ENCODE peak calls at places on chromosomes 12 and 14, in nine cellular contexts. J, D, R, L, Q, A, S, Y and Z are unnamed samples. For H3K36me3, the result is how much of the 10 kb centered on the place peaks cover.

GRCh38 chr12:116210762-116211161 is 66.7 kb downstream of the MED13L start:
- DNase-seq in J (no peak), R (no peak), A (no peak), L (no peak), Q (no peak), D (no peak), Y (no peak), S (no peak), Z (no peak)

GRCh38 chr12:75814856-75815754 is 216.5 kb downstream of the PHLDA1 start:
- DNase-seq in D (no peak), Q (no peak), S (peak), L (peak), R (no peak), J (no peak), A (no peak), Y (no peak), Z (no peak)

GRCh38 chr12:54373619-54374554 is 9.6 kb upstream of the GPR84 start:
- DNase-seq in R (no peak), L (no peak), J (no peak), D (no peak), S (no peak), A (no peak), Q (no peak), Y (no peak), Z (no peak)

GRCh38 chr14:104801284-104802119 is 601 bp downstream of the ZBTB42 start:
- DNase-seq in Y (peak), J (peak), D (peak), Q (no peak), R (no peak), L (no peak), A (no peak), S (peak), Z (no peak)

GRCh38 chr12:104573-105081 is 38.1 kb downstream of the IQSEC3 start:
- DNase-seq in J (no peak), Y (peak), Q (no peak), R (no peak), A (no peak), L (no peak), D (no peak), S (peak), Z (no peak)

GRCh38 chr14:85527006-85527405 is 2.9 kb upstream of the FLRT2 start:
- DNase-seq in J (no peak), S (no peak), R (no peak), A (no peak), D (no peak), Y (no peak), L (peak), Q (no peak), Z (no peak)

GRCh38 chr12:27463826-27464554 is 17.5 kb downstream of the SMCO2 start:
- DNase-seq in R (no peak), Y (no peak), L (peak), J (no peak), S (peak), Q (no peak), D (no peak), A (peak), Z (no peak)

GRCh38 chr14:91284146-91284790 is 39.8 kb upstream of the GPR68 start:
- DNase-seq in Y (peak), D (no peak), Q (no peak), L (peak), S (no peak), J (no peak), R (peak), A (no peak), Z (no peak)

GRCh38 chr12:45381351-45381750 is 165.5 kb downstream of the ANO6 start:
- DNase-seq in R (no peak), D (no peak), L (no peak), Q (no peak), J (no peak), A (no peak), S (no peak), Y (no peak), Z (no peak)

GRCh38 chr12:11718768-11719253 is 69.3 kb downstream of the ETV6 start:
- DNase-seq in Y (no peak), L (peak), S (no peak), A (no peak), R (peak), Q (no peak), J (no peak), D (no peak), Z (no peak)

GRCh38 chr12:124829708-124830304 is 33.9 kb downstream of the SCARB1 start:
- DNase-seq in Y (no peak), Q (no peak), S (no peak), L (no peak), R (no peak), D (no peak), J (no peak), A (no peak), Z (no peak)

GRCh38 chr14:34247605-34248004 is 214.4 kb downstream of the SPTSSA start:
- DNase-seq in Q (no peak), J (peak), S (no peak), D (no peak), L (no peak), Y (no peak), R (no peak), A (no peak), Z (no peak)

GRCh38 chr12:113005759-113006158 is 27.4 kb downstream of the OAS2 start:
- DNase-seq in S (no peak), L (peak), R (peak), Q (no peak), J (no peak), D (no peak), Y (no peak), A (no peak), Z (peak)

GRCh38 chr12:62907067-62907466 is 27.9 kb downstream of the PPM1H start:
- DNase-seq in A (no peak), Y (no peak), Q (no peak), L (no peak), D (no peak), S (no peak), J (peak), R (no peak), Z (no peak)

GRCh38 chr14:34424488-34424887 is 37.6 kb downstream of the SPTSSA start:
- DNase-seq in Q (no peak), L (no peak), J (no peak), S (no peak), D (no peak), A (no peak), R (no peak), Y (no peak), Z (no peak)

GRCh38 chr14:90276627-90277367 is 20.4 kb downstream of the PSMC1 start:
- DNase-seq in J (no peak), Y (no peak), R (no peak), A (no peak), Q (peak), S (no peak), D (peak), L (no peak), Z (no peak)

GRCh38 chr14:28766505-28767238 is at the start of gene FOXG1:
- DNase-seq in D (no peak), Q (no peak), J (no peak), L (peak), Y (no peak), R (peak), A (no peak), S (no peak), Z (no peak)

GRCh38 chr12:92570056-92570753 is 132.6 kb upstream of the PLEKHG7 start:
- DNase-seq in A (no peak), R (peak), D (peak), S (peak), Y (no peak), Q (no peak), J (no peak), L (peak), Z (no peak)

GRCh38 chr12:67649165-67650126 is 901 bp downstream of the DYRK2 start:
- DNase-seq in J (no peak), A (peak), S (peak), Y (peak), L (peak), D (peak), R (peak), Q (peak), Z (peak)

GRCh38 chr14:34420547-34421150 is 41.4 kb downstream of the SPTSSA start:
- DNase-seq in S (no peak), L (no peak), R (no peak), Y (no peak), A (no peak), J (no peak), D (no peak), Q (no peak), Z (no peak)

GRCh38 chr12:105278043-105278697 is 42.2 kb upstream of the APPL2 start:
- DNase-seq in Y (no peak), J (peak), A (no peak), D (no peak), R (no peak), S (peak), Q (no peak), L (no peak), Z (no peak)

GRCh38 chr14:81455344-81455743 is 55.2 kb upstream of the STON2 start:
- DNase-seq in Q (no peak), J (no peak), A (no peak), S (no peak), D (no peak), L (peak), Y (no peak), R (no peak), Z (no peak)

GRCh38 chr12:19799886-19800602 is 360.8 kb downstream of the AEBP2 start:
- DNase-seq in Y (no peak), A (no peak), S (no peak), R (no peak), J (no peak), L (peak), D (no peak), Q (no peak), Z (no peak)

GRCh38 chr12:106883421-106883820 is 72.3 kb upstream of the TMEM263 start:
- DNase-seq in Q (no peak), D (no peak), R (no peak), S (no peak), J (no peak), L (no peak), Y (no peak), A (no peak), Z (no peak)

GRCh38 chr12:45232771-45233372 is 17.0 kb downstream of the ANO6 start:
- DNase-seq in S (peak), R (no peak), L (peak), A (no peak), Y (no peak), Q (no peak), D (no peak), J (no peak), Z (no peak)

GRCh38 chr14:32202468-32202865 is 602 bp downstream of the RNU6-8 start:
- DNase-seq in S (no peak), R (peak), Q (no peak), L (peak), J (no peak), A (no peak), Y (no peak), D (no peak), Z (no peak)

GRCh38 chr14:23294734-23295561 is 7.7 kb downstream of the PPP1R3E start:
- DNase-seq in L (peak), Y (no peak), A (no peak), Q (no peak), D (no peak), R (peak), S (peak), J (no peak), Z (no peak)

GRCh38 chr12:58819945-58820344 is 100.4 kb downstream of the LRIG3 start:
- DNase-seq in Q (no peak), J (no peak), L (no peak), D (no peak), Y (no peak), S (no peak), R (no peak), A (no peak), Z (no peak)

GRCh38 chr14:77033622-77034521 is 5.4 kb upstream of the IRF2BPL start:
- DNase-seq in A (peak), R (peak), L (peak), S (peak), D (peak), J (no peak), Y (peak), Q (peak), Z (peak)

GRCh38 chr14:77036484-77037337 is 8.2 kb upstream of the IRF2BPL start:
- DNase-seq in L (no peak), S (no peak), D (peak), A (no peak), J (no peak), Y (no peak), R (no peak), Q (no peak), Z (no peak)

GRCh38 chr14:77032854-77033621 is 4.5 kb upstream of the IRF2BPL start:
- DNase-seq in Y (peak), L (peak), J (peak), R (peak), D (peak), Q (peak), S (peak), A (peak), Z (peak)

GRCh38 chr14:77037338-77037782 is 8.9 kb upstream of the IRF2BPL start:
- DNase-seq in A (no peak), L (no peak), S (no peak), J (no peak), Q (no peak), R (no peak), D (no peak), Y (no peak), Z (no peak)

DNA sequence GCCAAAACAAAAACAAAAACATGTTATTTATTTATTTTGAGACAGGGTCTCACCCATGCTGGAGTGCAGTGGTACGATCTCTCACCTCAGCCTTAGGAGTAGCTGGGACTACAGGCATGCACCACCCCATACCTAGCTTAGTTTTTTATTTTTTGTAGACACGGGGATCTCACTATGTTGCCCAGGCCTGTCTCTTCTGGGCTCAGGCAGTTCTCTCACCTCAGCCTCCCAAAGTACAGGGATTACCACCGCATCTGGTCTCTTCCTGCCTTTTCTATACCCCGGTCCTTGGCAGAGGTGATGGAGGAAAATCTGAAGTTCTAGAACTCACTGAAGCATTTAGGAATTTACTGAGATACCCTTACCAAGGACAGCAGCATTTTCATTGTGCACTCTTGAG is 6.8 kb upstream of the IRF2BPL start:
- DNase-seq in A (no peak), Q (no peak), Y (no peak), R (no peak), L (no peak), D (no peak), J (no peak), S (no peak), Z (no peak)
- TF ChIP-seq CTCF in A (no peak), Q (no peak), Y (no peak), R (no peak), L (no peak), D (no peak), J (no peak), S (no peak), Z (no peak)

GRCh38 chr12:94955193-94955592 is 48.3 kb downstream of the NDUFA12 start:
- DNase-seq in Y (no peak), S (no peak), J (no peak), A (no peak), D (no peak), Q (no peak), L (no peak), R (no peak), Z (no peak)
- H3K4me3 ChIP-seq in Y (no peak), S (no peak), J (no peak), A (no peak), D (no peak), Q (no peak), L (no peak), R (no peak), Z (no peak)

DNA sequence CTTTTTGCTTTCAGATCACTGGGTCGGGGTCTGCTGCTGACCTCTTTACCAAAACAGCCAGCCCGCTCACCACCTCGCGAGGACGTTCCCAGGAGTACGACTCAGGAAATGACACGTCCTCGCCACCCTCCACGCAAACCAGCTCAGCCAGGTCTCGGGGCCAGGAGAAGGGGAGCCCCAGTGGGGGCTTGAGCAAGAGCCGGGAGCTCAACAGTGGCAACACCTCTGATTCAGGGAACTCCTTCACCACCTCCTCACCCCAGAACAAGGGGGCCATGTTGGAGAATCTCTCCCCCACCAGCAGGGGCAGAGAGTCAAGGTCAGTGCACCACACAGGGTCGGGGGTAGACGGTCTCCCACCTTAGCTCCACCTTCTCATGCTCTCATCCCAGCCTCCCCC is 33.4 kb upstream of the HSPB8 start:
- DNase-seq in R (no peak), A (no peak), S (no peak), L (no peak), Y (no peak), Q (no peak), D (no peak), J (no peak), Z (no peak)
- H3K36me3 ChIP-seq in R (under half), A (under half), S (under half), L (under half), Y (under half), Q (under half), D (under half), J (under half), Z (under half)

GRCh38 chr14:101556566-101557320 is 4.6 kb upstream of the DIO3 start:
- DNase-seq in J (no peak), Y (peak), R (no peak), S (no peak), Q (no peak), A (no peak), L (no peak), D (no peak), Z (no peak)

GRCh38 chr14:101559250-101559623 is 2.1 kb upstream of the DIO3 start:
- DNase-seq in Y (no peak), S (no peak), D (no peak), J (no peak), A (no peak), L (no peak), Q (no peak), R (no peak), Z (no peak)

GRCh38 chr14:101558739-101559240 is 2.5 kb upstream of the DIO3 start:
- DNase-seq in A (no peak), J (no peak), Y (no peak), S (no peak), L (no peak), R (no peak), Q (no peak), D (no peak), Z (no peak)

GRCh38 chr14:101557321-101557695 is 4.0 kb upstream of the DIO3 start:
- DNase-seq in D (no peak), A (no peak), S (no peak), L (no peak), Q (no peak), Y (peak), R (no peak), J (no peak), Z (no peak)

DNA sequence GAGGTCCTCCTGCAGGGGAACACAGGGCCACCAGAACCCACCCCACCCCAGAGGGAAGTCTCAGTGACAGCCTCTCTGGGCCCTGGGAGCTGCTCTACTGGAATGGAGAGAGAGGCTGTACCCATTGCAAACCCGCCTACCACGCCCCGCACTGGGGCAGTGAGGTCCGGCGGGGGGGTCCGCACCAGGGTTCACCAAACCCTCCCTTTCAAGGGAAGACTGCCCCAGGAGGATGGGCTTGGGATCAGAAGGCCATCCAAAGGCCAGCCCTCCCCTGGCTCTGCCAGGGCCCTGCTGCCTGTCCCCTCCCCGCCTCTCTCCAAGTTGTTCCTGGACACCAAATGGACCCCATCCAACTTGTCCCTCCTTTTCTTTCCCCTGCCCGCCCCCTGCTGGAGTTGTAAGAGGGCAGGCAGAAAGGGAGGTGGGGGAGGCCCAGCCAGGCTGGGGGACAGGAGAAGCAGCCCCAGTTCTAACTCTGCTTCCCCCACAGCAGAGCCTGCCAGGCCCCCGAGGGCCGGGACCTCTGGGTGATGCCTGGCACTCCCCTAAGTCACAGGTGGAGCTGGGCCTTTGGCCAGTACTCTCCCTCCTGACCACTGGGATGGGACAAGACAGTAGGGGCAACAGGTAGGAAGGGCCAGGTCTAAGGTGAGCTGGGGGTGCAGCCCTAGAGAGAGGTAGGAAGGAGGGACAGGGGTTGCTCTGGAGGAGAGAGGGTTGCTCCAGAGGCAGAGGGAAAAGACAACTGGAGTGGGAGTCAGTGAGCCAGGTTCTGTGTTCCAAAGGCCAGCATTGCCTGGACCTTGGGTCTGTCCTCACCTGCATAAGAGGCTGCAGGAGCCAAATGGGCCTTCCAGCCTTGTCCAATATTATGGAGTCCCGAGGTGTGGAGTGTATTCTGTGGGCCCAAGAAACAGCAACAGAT is 3.2 kb upstream of the DIO3 start:
- DNase-seq in S (peak), J (no peak), Y (peak), R (no peak), L (no peak), D (no peak), A (no peak), Q (no peak), Z (no peak)
- TF ChIP-seq CTCF in S (peak), J (peak), Y (no peak), R (peak), L (no peak), D (peak), A (no peak), Q (peak), Z (peak)

GRCh38 chr12:65813983-65814382 is 10.3 kb upstream of the HMGA2 start:
- DNase-seq in L (peak), D (no peak), A (no peak), J (no peak), Q (no peak), Y (no peak), S (no peak), R (no peak), Z (no peak)
- H3K4me3 ChIP-seq in L (no peak), D (no peak), A (no peak), J (no peak), Q (no peak), Y (no peak), S (no peak), R (no peak), Z (no peak)

DNA sequence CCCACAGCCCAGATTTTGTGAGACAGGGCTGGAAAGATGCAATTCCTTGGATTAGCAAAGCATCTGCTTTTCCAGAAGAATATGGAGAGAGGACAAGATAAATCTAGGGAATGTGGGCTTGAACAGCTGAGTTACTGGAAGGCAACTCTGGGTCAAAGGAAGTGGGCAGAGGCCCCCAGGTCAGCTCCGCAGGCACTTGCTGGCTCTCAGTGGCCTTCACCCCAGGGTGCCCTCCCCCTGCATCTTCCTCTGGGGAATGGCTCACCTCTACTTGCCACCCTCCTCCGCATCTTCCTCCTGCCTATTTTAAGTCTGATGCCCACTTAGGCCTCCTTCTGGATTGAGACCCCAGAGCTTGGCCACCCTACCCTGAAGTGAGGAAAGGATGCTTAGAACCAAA is 10.5 kb upstream of the PNMA1 start:
- DNase-seq in R (no peak), A (no peak), L (no peak), D (no peak), S (no peak), Y (no peak), J (peak), Q (peak), Z (no peak)
- H3K36me3 ChIP-seq in R (under half), A (half or more), L (half or more), D (under half), S (under half), Y (under half), J (half or more), Q (half or more), Z (half or more)